ENCODE peak calls at places on chromosomes 2 and 18, in nine cellular contexts. W is lung, D is SK-N-SH, Q is fibroblast of lung, M is brain microvascular endothelial cell, K is IMR-90, Y is stomach, E is heart left ventricle, C is A673. L is an unnamed sample.

GRCh38 chr2:224278531-224278930 is 123.4 kb downstream of the FAM124B start:
- DNase-seq in C (no peak), Q (peak; percentile 9), M (peak; percentile 9), K (peak; percentile 33), Y (no peak), D (no peak), W (no peak), E (no peak), L (no peak)

GRCh38 chr18:9898792-9899549 is 13.2 kb downstream of the TXNDC2 start:
- DNase-seq in D (no peak), M (peak; percentile 39), E (no peak), K (peak; percentile 37), C (no peak), Q (no peak), W (no peak), Y (no peak), L (no peak)

GRCh38 chr18:75728621-75729020 is 301.1 kb upstream of the SMIM21 start:
- DNase-seq in E (no peak), C (no peak), K (no peak), W (no peak), Q (no peak), M (no peak), D (no peak), Y (no peak), L (no peak)

GRCh38 chr2:104447831-104448434 is 406.0 kb upstream of the POU3F3 start:
- DNase-seq in Q (no peak), W (no peak), D (no peak), K (no peak), E (no peak), M (no peak), Y (no peak), C (no peak), L (no peak)

GRCh38 chr2:154912215-154912614 is 213.7 kb downstream of the KCNJ3 start:
- DNase-seq in M (no peak), D (no peak), C (no peak), Y (no peak), E (no peak), Q (no peak), K (no peak), W (no peak), L (no peak)

GRCh38 chr2:1653137-1653789 is 91.1 kb downstream of the PXDN start:
- DNase-seq in D (no peak), M (peak; percentile 97), K (peak; percentile 98), C (no peak), W (peak; percentile 51), Y (peak; percentile 32), E (no peak), Q (peak; percentile 97), L (peak; percentile 29)

GRCh38 chr2:240990726-240991377 is 7.6 kb upstream of the SNED1 start:
- DNase-seq in Y (peak; percentile 24), Q (no peak), C (no peak), E (no peak), D (no peak), K (no peak), M (no peak), W (no peak), L (peak; percentile 26)

GRCh38 chr18:9988665-9989064 is 74.8 kb downstream of the VAPA start:
- DNase-seq in M (no peak), D (no peak), C (no peak), Y (no peak), W (peak; percentile 19), K (no peak), Q (no peak), E (no peak), L (no peak)

GRCh38 chr2:189841019-189841418 is 56.8 kb downstream of the PMS1 start:
- DNase-seq in D (no peak), Q (no peak), W (no peak), E (no peak), K (no peak), Y (no peak), C (no peak), M (no peak), L (no peak)

GRCh38 chr2:157055660-157056199 is 201.8 kb upstream of the GALNT5 start:
- DNase-seq in Y (no peak), E (no peak), W (no peak), M (peak; percentile 46), C (peak; percentile 54), Q (peak; percentile 80), D (no peak), K (peak; percentile 53), L (no peak)

GRCh38 chr2:189113963-189114362 is 65.6 kb downstream of the COL5A2 start:
- DNase-seq in Q (no peak), C (no peak), K (peak; percentile 44), Y (no peak), M (no peak), D (no peak), W (no peak), E (no peak), L (no peak)

GRCh38 chr2:113283704-113284284 is 5.1 kb upstream of the PAX8 start:
- DNase-seq in E (no peak), M (peak; percentile 88), Y (peak; percentile 83), C (peak; percentile 48), K (peak; percentile 92), W (peak; percentile 83), Q (peak; percentile 84), D (no peak), L (no peak)

GRCh38 chr2:120239488-120240287 is 13.0 kb upstream of the RALB start:
- DNase-seq in E (no peak), Q (peak; percentile 75), M (peak; percentile 79), D (no peak), Y (no peak), C (no peak), W (no peak), K (peak; percentile 82), L (no peak)
- H3K4me3 ChIP-seq in E (no peak overlapping the region), Q (no peak overlapping the region), M (no peak overlapping the region), D (no peak overlapping the region), Y (no peak overlapping the region), C (no peak overlapping the region), W (no peak overlapping the region), K (no peak overlapping the region), L (no peak overlapping the region)

GRCh38 chr2:208369091-208369490 is 37.5 kb upstream of the PTH2R start:
- DNase-seq in D (no peak), M (no peak), Y (no peak), C (no peak), Q (peak; percentile 8), K (peak; percentile 14), E (no peak), W (no peak), L (no peak)
- H3K27ac ChIP-seq in D (no peak overlapping the region), M (no peak overlapping the region), Y (no peak overlapping the region), C (no peak overlapping the region), Q (no peak overlapping the region), K (no peak overlapping the region), E (no peak overlapping the region), W (no peak overlapping the region), L (no peak overlapping the region)

GRCh38 chr18:23154823-23155517 is 19.7 kb downstream of the CABLES1 start:
- DNase-seq in M (no peak), C (peak; percentile 62), Y (no peak), K (no peak), D (peak; percentile 74), W (no peak), E (no peak), Q (no peak), L (no peak)
- TF ChIP-seq CTCF in M (peak; percentile 41), C (no peak), Y (no peak), K (no peak), D (peak; percentile 32), W (no peak), E (no peak), Q (no peak), L (no peak)

GRCh38 chr2:144948205-144948855 is 428.4 kb upstream of the ZEB2 start:
- DNase-seq in W (no peak), C (no peak), Q (no peak), M (no peak), D (no peak), K (no peak), E (no peak), Y (no peak), L (no peak)

GRCh38 chr2:144944506-144945230 is 424.7 kb upstream of the ZEB2 start:
- DNase-seq in W (no peak), Q (no peak), Y (no peak), K (peak; percentile 56), C (no peak), M (peak; percentile 36), D (no peak), E (no peak), L (no peak)

GRCh38 chr2:144950874-144951560 is 431.1 kb upstream of the ZEB2 start:
- DNase-seq in W (no peak), E (no peak), M (peak; percentile 93), C (peak; percentile 73), Y (no peak), Q (peak; percentile 90), D (no peak), K (peak; percentile 88), L (no peak)

GRCh38 chr2:144946263-144946662 is 426.3 kb upstream of the ZEB2 start:
- DNase-seq in Y (no peak), Q (no peak), K (no peak), E (no peak), M (no peak), C (no peak), W (no peak), D (no peak), L (no peak)

GRCh38 chr2:144947709-144948037 is 427.8 kb upstream of the ZEB2 start:
- DNase-seq in W (no peak), Y (no peak), C (no peak), K (no peak), Q (no peak), D (no peak), E (no peak), M (no peak), L (no peak)
- H3K4me3 ChIP-seq in W (no peak overlapping the region), Y (no peak overlapping the region), C (no peak overlapping the region), K (no peak overlapping the region), Q (no peak overlapping the region), D (no peak overlapping the region), E (no peak overlapping the region), M (no peak overlapping the region), L (no peak overlapping the region)

GRCh38 chr2:70035344-70035844 is 51.9 kb upstream of the PCBP1 start:
- DNase-seq in W (no peak), K (peak; percentile 63), E (no peak), Q (peak; percentile 38), C (peak; percentile 24), M (peak; percentile 30), D (no peak), Y (no peak), L (no peak)
- H3K27ac ChIP-seq in W (peak overlapping the region; percentile 71), K (peak overlapping the region; percentile 67), E (peak overlapping the region; percentile 67), Q (no peak overlapping the region), C (peak overlapping the region; percentile 48), M (no peak overlapping the region), D (no peak overlapping the region), Y (peak overlapping the region; percentile 63), L (no peak overlapping the region)

DNA sequence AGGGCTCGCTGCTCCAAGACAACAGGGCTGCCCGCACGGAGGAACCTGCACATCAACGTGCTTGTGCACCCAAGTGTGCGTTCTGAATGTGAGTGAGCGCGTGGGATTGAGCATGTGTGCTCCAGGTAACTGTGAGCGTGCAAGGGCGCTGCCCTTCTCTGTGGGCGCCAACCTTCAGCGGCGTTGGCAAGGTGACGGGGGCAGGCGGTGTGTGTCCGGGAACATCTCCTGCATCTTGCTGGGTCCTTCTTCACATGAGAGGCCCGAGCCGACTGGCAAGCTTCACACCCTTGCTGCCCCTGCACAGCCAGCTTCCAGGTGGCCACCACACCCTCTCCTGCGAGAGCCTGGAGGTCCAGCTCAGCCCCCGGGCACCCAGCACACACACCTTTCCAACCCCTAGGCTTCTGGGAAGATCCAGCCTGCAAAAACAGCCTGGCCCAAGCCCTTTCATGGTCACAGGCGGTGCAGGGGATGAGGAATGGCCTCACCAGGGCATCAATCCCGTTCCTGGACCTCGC is 220.9 kb downstream of the HDAC4 start:
- DNase-seq in K (no peak), M (no peak), W (no peak), C (no peak), Q (no peak), E (peak; percentile 48), Y (no peak), D (no peak), L (no peak)
- TF ChIP-seq CTCF in K (no peak), M (no peak), W (no peak), C (no peak), Q (no peak), E (no peak), Y (no peak), D (no peak), L (no peak)